ENCODE peak calls at places on chromosomes 4 and X, in five cellular contexts. B is GM04504, Q is Peyer's patch, F is non-pigmented ciliary epithelial cell, E is neural crest cell. P is an unnamed sample.

GRCh38 chr4:79652232-79652631 is 244.2 kb upstream of the GK2 start:
- DNase-seq in Q (no peak), B (no peak), E (no peak), F (peak), P (peak)

GRCh38 chr4:145936142-145937020 is 2.2 kb downstream of the ZNF827 start:
- DNase-seq in E (peak), Q (peak), F (no peak), B (no peak), P (no peak)

GRCh38 chr4:146435962-146436361 is 85.8 kb downstream of the SLC10A7 start:
- DNase-seq in B (no peak), Q (no peak), F (no peak), E (no peak), P (no peak)

GRCh38 chr4:2408976-2409375 is 9.5 kb downstream of the ZFYVE28 start:
- DNase-seq in B (no peak), Q (no peak), F (no peak), E (no peak), P (no peak)

GRCh38 chr4:30724217-30724616 is 4.0 kb downstream of the PCDH7 start:
- DNase-seq in Q (no peak), B (no peak), E (no peak), F (no peak), P (no peak)

GRCh38 chr4:146059865-146060264 is 115.7 kb upstream of the LSM6 start:
- DNase-seq in Q (peak), F (no peak), E (no peak), B (no peak), P (no peak)

GRCh38 chr4:153327247-153327646 is 17.2 kb upstream of the MND1 start:
- DNase-seq in F (no peak), Q (no peak), B (no peak), E (no peak), P (no peak)

GRCh38 chr4:149264093-149264733 is 551.4 kb downstream of the IQCM start:
- DNase-seq in E (peak), F (peak), Q (no peak), B (peak), P (peak)

GRCh38 chr4:88672987-88673386 is 24.6 kb downstream of the NAP1L5 start:
- DNase-seq in Q (no peak), B (no peak), E (peak), F (no peak), P (no peak)

GRCh38 chr4:84470204-84470785 is 28.8 kb downstream of the NKX6-1 start:
- DNase-seq in F (no peak), Q (no peak), E (no peak), B (no peak), P (no peak)

GRCh38 chr4:97987019-97987648 is 156.1 kb downstream of the STPG2 start:
- DNase-seq in E (no peak), B (no peak), F (peak), Q (no peak), P (peak)

GRCh38 chr4:145681956-145682355 is 2.0 kb downstream of the C4orf51 start:
- DNase-seq in B (no peak), F (peak), E (no peak), Q (no peak), P (no peak)

GRCh38 chr4:41369680-41370079 is 113.0 kb downstream of the UCHL1 start:
- DNase-seq in Q (no peak), B (no peak), E (no peak), F (no peak), P (no peak)

GRCh38 chr4:121950212-121950679 is 1.6 kb downstream of the TRPC3 start:
- DNase-seq in E (peak), F (no peak), Q (peak), B (peak), P (peak)

GRCh38 chr4:54433686-54434085 is 204.6 kb downstream of the PDGFRA start:
- DNase-seq in B (no peak), F (no peak), E (peak), Q (no peak), P (no peak)

GRCh38 chr4:54090804-54091623 is 8.9 kb upstream of the GSX2 start:
- DNase-seq in E (no peak), Q (no peak), F (no peak), B (no peak), P (no peak)

GRCh38 chr4:189202182-189202868 is 738.3 kb upstream of the FRG1 start:
- DNase-seq in F (peak), E (peak), Q (no peak), B (peak), P (peak)

GRCh38 chr4:823761-824460 is 2.0 kb downstream of the CPLX1 start:
- DNase-seq in F (no peak), Q (no peak), E (no peak), B (no peak), P (no peak)

GRCh38 chrX:16771483-16772398 is 14.5 kb upstream of the TXLNG start:
- DNase-seq in F (peak), B (no peak), Q (no peak), E (peak), P (peak)

GRCh38 chrX:123878177-123878576 is 18.3 kb downstream of the XIAP start:
- DNase-seq in E (no peak), B (no peak), F (no peak), Q (no peak), P (no peak)

GRCh38 chr4:8009710-8010534 is 70.3 kb upstream of the AFAP1 start:
- DNase-seq in B (no peak), Q (no peak), E (no peak), F (no peak), P (no peak)

GRCh38 chr4:53861856-53862610 is 202.4 kb downstream of the CHIC2 start:
- DNase-seq in Q (no peak), E (no peak), F (peak), B (peak), P (peak)

GRCh38 chrX:125846251-125846650 is 319.8 kb downstream of the DCAF12L2 start:
- DNase-seq in E (no peak), Q (no peak), F (no peak), B (no peak), P (no peak)

GRCh38 chr4:113170818-113171468 is 121.5 kb downstream of the ANK2 start:
- DNase-seq in B (no peak), Q (no peak), E (no peak), F (no peak), P (no peak)

GRCh38 chr4:113446019-113446418 is 315.5 kb downstream of the CAMK2D start:
- DNase-seq in E (no peak), F (peak), B (no peak), Q (no peak), P (no peak)

GRCh38 chr4:169627307-169627706 is 6.9 kb downstream of the CLCN3 start:
- DNase-seq in E (no peak), Q (no peak), F (no peak), B (no peak), P (no peak)

GRCh38 chr4:53023640-53024299 is 161.7 kb downstream of the RASL11B start:
- DNase-seq in E (no peak), B (no peak), Q (no peak), F (no peak), P (no peak)

P was measured in astrocyte of the cerebellum.